ENCODE peak calls at places on chromosomes 11 and 22, in five cellular contexts. One of them, this sample, is unnamed.

GRCh38 chr11:35617687-35618496 is at the start of gene FJX1:
- DNase-seq in psoas muscle: peak
- DNase-seq in stimulated activated effector memory CD8-positive, alpha-beta T cell treated with anti-CD3 and anti-CD28 coated beads, Interleukin-12 subunit alpha, Interleukin-12 subunit beta, amount 100 ng/mL, for 72 hours: peak
- DNase-seq in Peyer's patch: no peak
- DNase-seq in GM06990: peak
- DNase-seq in this sample: peak

GRCh38 chr22:19596680-19597398 is 72.6 kb upstream of the CLDN5 start:
- DNase-seq in psoas muscle: no peak
- DNase-seq in stimulated activated effector memory CD8-positive, alpha-beta T cell treated with anti-CD3 and anti-CD28 coated beads, Interleukin-12 subunit alpha, Interleukin-12 subunit beta, amount 100 ng/mL, for 72 hours: no peak
- DNase-seq in Peyer's patch: no peak
- DNase-seq in GM06990: no peak
- DNase-seq in this sample: no peak

GRCh38 chr22:22187299-22187698 is 57.3 kb upstream of the VPREB1 start:
- DNase-seq in psoas muscle: no peak
- DNase-seq in Peyer's patch: no peak
- DNase-seq in GM06990: no peak
- DNase-seq in stimulated activated effector memory CD8-positive, alpha-beta T cell treated with anti-CD3 and anti-CD28 coated beads, Interleukin-12 subunit alpha, Interleukin-12 subunit beta, amount 100 ng/mL, for 72 hours: no peak
- DNase-seq in this sample: no peak

GRCh38 chr22:19666663-19667593 is 47.4 kb upstream of the SEPTIN5 start:
- DNase-seq in Peyer's patch: no peak
- DNase-seq in psoas muscle: no peak
- DNase-seq in stimulated activated effector memory CD8-positive, alpha-beta T cell treated with anti-CD3 and anti-CD28 coated beads, Interleukin-12 subunit alpha, Interleukin-12 subunit beta, amount 100 ng/mL, for 72 hours: no peak
- DNase-seq in GM06990: no peak
- DNase-seq in this sample: no peak

GRCh38 chr11:73157141-73158010 is 15.3 kb upstream of the FCHSD2 start:
- DNase-seq in psoas muscle: peak
- DNase-seq in Peyer's patch: peak
- DNase-seq in stimulated activated effector memory CD8-positive, alpha-beta T cell treated with anti-CD3 and anti-CD28 coated beads, Interleukin-12 subunit alpha, Interleukin-12 subunit beta, amount 100 ng/mL, for 72 hours: no peak
- DNase-seq in GM06990: peak
- DNase-seq in this sample: peak

GRCh38 chr11:92789761-92790160 is 179.7 kb upstream of the MTNR1B start:
- DNase-seq in psoas muscle: no peak
- DNase-seq in GM06990: no peak
- DNase-seq in stimulated activated effector memory CD8-positive, alpha-beta T cell treated with anti-CD3 and anti-CD28 coated beads, Interleukin-12 subunit alpha, Interleukin-12 subunit beta, amount 100 ng/mL, for 72 hours: no peak
- DNase-seq in Peyer's patch: no peak
- DNase-seq in this sample: no peak

GRCh38 chr11:97364047-97364446 is 974.2 kb downstream of the JRKL start:
- DNase-seq in stimulated activated effector memory CD8-positive, alpha-beta T cell treated with anti-CD3 and anti-CD28 coated beads, Interleukin-12 subunit alpha, Interleukin-12 subunit beta, amount 100 ng/mL, for 72 hours: no peak
- DNase-seq in psoas muscle: no peak
- DNase-seq in Peyer's patch: no peak
- DNase-seq in GM06990: no peak
- DNase-seq in this sample: no peak

GRCh38 chr11:112812719-112813118 is 148.5 kb upstream of the NCAM1 start:
- DNase-seq in Peyer's patch: no peak
- DNase-seq in stimulated activated effector memory CD8-positive, alpha-beta T cell treated with anti-CD3 and anti-CD28 coated beads, Interleukin-12 subunit alpha, Interleukin-12 subunit beta, amount 100 ng/mL, for 72 hours: no peak
- DNase-seq in GM06990: no peak
- DNase-seq in psoas muscle: no peak
- DNase-seq in this sample: no peak

GRCh38 chr11:90220391-90220790 is 2.5 kb downstream of the CHORDC1 start:
- DNase-seq in Peyer's patch: no peak
- DNase-seq in stimulated activated effector memory CD8-positive, alpha-beta T cell treated with anti-CD3 and anti-CD28 coated beads, Interleukin-12 subunit alpha, Interleukin-12 subunit beta, amount 100 ng/mL, for 72 hours: no peak
- DNase-seq in psoas muscle: no peak
- DNase-seq in GM06990: no peak
- DNase-seq in this sample: no peak

GRCh38 chr11:132056689-132057088 is 686.3 kb downstream of the NTM start:
- DNase-seq in stimulated activated effector memory CD8-positive, alpha-beta T cell treated with anti-CD3 and anti-CD28 coated beads, Interleukin-12 subunit alpha, Interleukin-12 subunit beta, amount 100 ng/mL, for 72 hours: no peak
- DNase-seq in psoas muscle: no peak
- DNase-seq in GM06990: no peak
- DNase-seq in Peyer's patch: no peak
- DNase-seq in this sample: no peak

GRCh38 chr11:8318536-8318935 is 54.9 kb upstream of the LMO1 start:
- DNase-seq in stimulated activated effector memory CD8-positive, alpha-beta T cell treated with anti-CD3 and anti-CD28 coated beads, Interleukin-12 subunit alpha, Interleukin-12 subunit beta, amount 100 ng/mL, for 72 hours: no peak
- DNase-seq in GM06990: no peak
- DNase-seq in psoas muscle: no peak
- DNase-seq in Peyer's patch: no peak
- DNase-seq in this sample: no peak

GRCh38 chr11:32829157-32829679 is 509 bp upstream of the PRRG4 start:
- DNase-seq in Peyer's patch: no peak
- DNase-seq in stimulated activated effector memory CD8-positive, alpha-beta T cell treated with anti-CD3 and anti-CD28 coated beads, Interleukin-12 subunit alpha, Interleukin-12 subunit beta, amount 100 ng/mL, for 72 hours: no peak
- DNase-seq in psoas muscle: no peak
- DNase-seq in GM06990: no peak
- DNase-seq in this sample: no peak

GRCh38 chr22:25745341-25746011 is 3.5 kb downstream of the MYO18B start:
- DNase-seq in GM06990: no peak
- DNase-seq in psoas muscle: no peak
- DNase-seq in stimulated activated effector memory CD8-positive, alpha-beta T cell treated with anti-CD3 and anti-CD28 coated beads, Interleukin-12 subunit alpha, Interleukin-12 subunit beta, amount 100 ng/mL, for 72 hours: no peak
- DNase-seq in Peyer's patch: no peak
- DNase-seq in this sample: no peak

GRCh38 chr11:75196426-75196825 is 44.1 kb upstream of the TPBGL start:
- DNase-seq in GM06990: no peak
- DNase-seq in Peyer's patch: no peak
- DNase-seq in stimulated activated effector memory CD8-positive, alpha-beta T cell treated with anti-CD3 and anti-CD28 coated beads, Interleukin-12 subunit alpha, Interleukin-12 subunit beta, amount 100 ng/mL, for 72 hours: no peak
- DNase-seq in psoas muscle: no peak
- DNase-seq in this sample: no peak

GRCh38 chr22:22034469-22035132 is 52.0 kb upstream of the TOP3B start:
- DNase-seq in stimulated activated effector memory CD8-positive, alpha-beta T cell treated with anti-CD3 and anti-CD28 coated beads, Interleukin-12 subunit alpha, Interleukin-12 subunit beta, amount 100 ng/mL, for 72 hours: no peak
- DNase-seq in psoas muscle: no peak
- DNase-seq in Peyer's patch: no peak
- DNase-seq in GM06990: no peak
- DNase-seq in this sample: no peak

GRCh38 chr11:19737575-19737974 is 24.9 kb downstream of the NAV2 start:
- DNase-seq in psoas muscle: no peak
- DNase-seq in Peyer's patch: no peak
- DNase-seq in stimulated activated effector memory CD8-positive, alpha-beta T cell treated with anti-CD3 and anti-CD28 coated beads, Interleukin-12 subunit alpha, Interleukin-12 subunit beta, amount 100 ng/mL, for 72 hours: no peak
- DNase-seq in GM06990: no peak
- DNase-seq in this sample: no peak

GRCh38 chr11:72989727-72990126 is 152.4 kb downstream of the FCHSD2 start:
- DNase-seq in psoas muscle: no peak
- DNase-seq in Peyer's patch: no peak
- DNase-seq in stimulated activated effector memory CD8-positive, alpha-beta T cell treated with anti-CD3 and anti-CD28 coated beads, Interleukin-12 subunit alpha, Interleukin-12 subunit beta, amount 100 ng/mL, for 72 hours: no peak
- DNase-seq in GM06990: no peak
- DNase-seq in this sample: no peak

GRCh38 chr22:39013923-39014722 is at the start of gene APOBEC3C:
- DNase-seq in Peyer's patch: peak
- DNase-seq in psoas muscle: peak
- DNase-seq in stimulated activated effector memory CD8-positive, alpha-beta T cell treated with anti-CD3 and anti-CD28 coated beads, Interleukin-12 subunit alpha, Interleukin-12 subunit beta, amount 100 ng/mL, for 72 hours: peak
- DNase-seq in GM06990: peak
- DNase-seq in this sample: peak

GRCh38 chr11:26896716-26897115 is 97.2 kb upstream of the FIBIN start:
- DNase-seq in Peyer's patch: no peak
- DNase-seq in psoas muscle: no peak
- DNase-seq in GM06990: no peak
- DNase-seq in stimulated activated effector memory CD8-positive, alpha-beta T cell treated with anti-CD3 and anti-CD28 coated beads, Interleukin-12 subunit alpha, Interleukin-12 subunit beta, amount 100 ng/mL, for 72 hours: no peak
- DNase-seq in this sample: no peak